ENCODE peak calls at places on chromosomes 4 and X, in six cellular contexts. H, W, A, X, R and K are unnamed samples.

GRCh38 chrX:22396408-22396807 is 123.7 kb downstream of the CBLL2 start:
- DNase-seq in H (no peak), W (no peak), A (no peak), X (no peak), R (no peak), K (no peak)

GRCh38 chr4:173314715-173315114 is 19.4 kb downstream of the HMGB2 start:
- DNase-seq in H (no peak), W (no peak), A (no peak), X (no peak), R (no peak), K (no peak)

GRCh38 chr4:40648742-40649281 is 19.1 kb upstream of the RBM47 start:
- DNase-seq in H (no peak), W (no peak), A (no peak), X (no peak), R (no peak), K (no peak)

GRCh38 chr4:81465668-81466357 is 5.9 kb downstream of the RASGEF1B start:
- DNase-seq in H (no peak), W (no peak), A (peak), X (no peak), R (no peak), K (no peak)

GRCh38 chr4:7300711-7301095 is 108.4 kb downstream of the SORCS2 start:
- DNase-seq in H (no peak), W (no peak), A (no peak), X (no peak), R (no peak), K (no peak)

GRCh38 chr4:163071308-163071707 is 95.4 kb downstream of the NAF1 start:
- DNase-seq in H (no peak), W (no peak), A (no peak), X (no peak), R (no peak), K (no peak)

GRCh38 chr4:38821739-38822138 is 17.1 kb upstream of the TLR1 start:
- DNase-seq in H (no peak), W (no peak), A (no peak), X (no peak), R (no peak), K (no peak)

GRCh38 chr4:77921701-77922100 is 59.1 kb downstream of the MRPL1 start:
- DNase-seq in H (no peak), W (no peak), A (no peak), X (peak), R (peak), K (peak)

GRCh38 chrX:31397119-31397518 is 325.3 kb upstream of the FTHL17 start:
- DNase-seq in H (no peak), W (no peak), A (no peak), X (no peak), R (no peak), K (peak)

GRCh38 chr4:150145950-150146340 is 67.7 kb downstream of the DCLK2 start:
- DNase-seq in H (no peak), W (no peak), A (no peak), X (no peak), R (no peak), K (no peak)

GRCh38 chr4:110480741-110481271 is 4.9 kb downstream of the ENPEP start:
- DNase-seq in H (no peak), W (no peak), A (no peak), X (no peak), R (no peak), K (no peak)

GRCh38 chr4:164926301-164926700 is 49.3 kb downstream of the APELA start:
- DNase-seq in H (no peak), W (no peak), A (no peak), X (peak), R (no peak), K (peak)

GRCh38 chr4:74228691-74229640 is 71.0 kb downstream of the MTHFD2L start:
- DNase-seq in H (peak), W (peak), A (peak), X (no peak), R (peak), K (no peak)

GRCh38 chrX:153551135-153551534 is 33.7 kb downstream of the ATP2B3 start:
- DNase-seq in H (no peak), W (no peak), A (no peak), X (peak), R (no peak), K (peak)

GRCh38 chr4:7266525-7267292 is 74.4 kb downstream of the SORCS2 start:
- DNase-seq in H (no peak), W (no peak), A (no peak), X (peak), R (no peak), K (peak)

GRCh38 chr4:185880571-185880970 is 68.6 kb upstream of the SORBS2 start:
- DNase-seq in H (no peak), W (no peak), A (no peak), X (no peak), R (no peak), K (no peak)

GRCh38 chrX:19410259-19410658 is 66.5 kb downstream of the PDHA1 start:
- DNase-seq in H (no peak), W (no peak), A (no peak), X (no peak), R (no peak), K (no peak)

GRCh38 chr4:24646777-24647460 is 62.6 kb upstream of the DHX15 start:
- DNase-seq in H (no peak), W (no peak), A (no peak), X (no peak), R (no peak), K (no peak)

GRCh38 chr4:1738410-1738809 is 17.1 kb downstream of the TACC3 start:
- DNase-seq in H (no peak), W (no peak), A (no peak), X (no peak), R (no peak), K (no peak)

GRCh38 chrX:71111851-71112468 is 583 bp upstream of the IL2RG start:
- DNase-seq in H (no peak), W (peak), A (no peak), X (no peak), R (no peak), K (no peak)

GRCh38 chrX:23820235-23820782 is 37.3 kb downstream of the SAT1 start:
- DNase-seq in H (no peak), W (no peak), A (no peak), X (no peak), R (no peak), K (no peak)

GRCh38 chr4:164542431-164542830 is 211.5 kb upstream of the SMIM31 start:
- DNase-seq in H (no peak), W (no peak), A (no peak), X (no peak), R (no peak), K (no peak)

GRCh38 chr4:182678590-182678989 is 238.6 kb downstream of the DCTD start:
- DNase-seq in H (no peak), W (no peak), A (no peak), X (no peak), R (no peak), K (no peak)

GRCh38 chrX:68930576-68931317 is 101.9 kb downstream of the EFNB1 start:
- DNase-seq in H (no peak), W (peak), A (no peak), X (no peak), R (no peak), K (no peak)

GRCh38 chrX:150049647-150050046 is 111.4 kb upstream of the EOLA2 start:
- DNase-seq in H (no peak), W (no peak), A (no peak), X (no peak), R (no peak), K (no peak)

GRCh38 chrX:74133156-74133796 is 170.7 kb upstream of the ZCCHC13 start:
- DNase-seq in H (no peak), W (peak), A (peak), X (peak), R (peak), K (peak)

GRCh38 chrX:133434197-133434820 is 19.0 kb upstream of the GPC4 start:
- DNase-seq in H (no peak), W (no peak), A (no peak), X (no peak), R (no peak), K (no peak)

GRCh38 chrX:148958896-148959295 is 458.5 kb downstream of the AFF2 start:
- DNase-seq in H (no peak), W (no peak), A (no peak), X (no peak), R (no peak), K (no peak)

GRCh38 chrX:153474718-153475117 is 4.3 kb upstream of the HAUS7 start:
- DNase-seq in H (no peak), W (peak), A (no peak), X (no peak), R (no peak), K (no peak)

GRCh38 chrX:116417968-116418367 is 18.4 kb upstream of the SLC6A14 start:
- DNase-seq in H (no peak), W (no peak), A (no peak), X (no peak), R (no peak), K (no peak)

GRCh38 chr4:122012735-122013134 is 60.9 kb upstream of the TRPC3 start:
- DNase-seq in H (no peak), W (no peak), A (no peak), X (peak), R (no peak), K (peak)

GRCh38 chr4:156102411-156102810 is 148.7 kb upstream of the CTSO start:
- DNase-seq in H (no peak), W (no peak), A (no peak), X (no peak), R (no peak), K (no peak)

GRCh38 chr4:54172156-54172555 is 56.9 kb upstream of the PDGFRA start:
- DNase-seq in H (no peak), W (no peak), A (no peak), X (no peak), R (no peak), K (no peak)

GRCh38 chr4:98467627-98468072 is 190.8 kb downstream of the TSPAN5 start:
- DNase-seq in H (peak), W (peak), A (peak), X (peak), R (peak), K (peak)

GRCh38 chr4:40953253-40954118 is 203.7 kb downstream of the NSUN7 start:
- DNase-seq in H (no peak), W (no peak), A (peak), X (no peak), R (no peak), K (no peak)

GRCh38 chr4:142402925-142403324 is 443.2 kb downstream of the INPP4B start:
- DNase-seq in H (peak), W (peak), A (peak), X (no peak), R (no peak), K (no peak)